ENCODE peak calls at places on chromosomes 13 and 19, in four cellular contexts. One of them, this sample, is unnamed.

GRCh38 chr19:852136-853013 is at the start of gene ELANE:
- DNase-seq in Karpas-422: no peak
- DNase-seq in uterus: no peak
- DNase-seq in astrocyte: no peak
- DNase-seq in this sample: no peak

GRCh38 chr13:94224670-94225069 is 254.8 kb downstream of the DCT start:
- DNase-seq in astrocyte: no peak
- DNase-seq in uterus: no peak
- DNase-seq in Karpas-422: peak; percentile 12
- DNase-seq in this sample: no peak

GRCh38 chr19:54481326-54481930 is 8.3 kb upstream of the CDC42EP5 start:
- DNase-seq in astrocyte: no peak
- DNase-seq in Karpas-422: peak; percentile 83
- DNase-seq in uterus: no peak
- DNase-seq in this sample: peak; percentile 40

GRCh38 chr13:28564030-28564429 is 69.1 kb upstream of the FLT1 start:
- DNase-seq in uterus: no peak
- DNase-seq in astrocyte: no peak
- DNase-seq in Karpas-422: no peak
- DNase-seq in this sample: no peak

GRCh38 chr13:95083758-95084157 is 217.5 kb downstream of the ABCC4 start:
- DNase-seq in Karpas-422: no peak
- DNase-seq in uterus: no peak
- DNase-seq in astrocyte: peak; percentile 74
- DNase-seq in this sample: peak; percentile 89

GRCh38 chr19:28466107-28467045 is 746.6 kb downstream of the UQCRFS1 start:
- DNase-seq in astrocyte: peak; percentile 20
- DNase-seq in Karpas-422: peak; percentile 80
- DNase-seq in uterus: no peak
- DNase-seq in this sample: peak; percentile 7

GRCh38 chr13:106619688-106620555 is 52.0 kb upstream of the ARGLU1 start:
- DNase-seq in astrocyte: peak; percentile 45
- DNase-seq in uterus: no peak
- DNase-seq in Karpas-422: peak; percentile 83
- DNase-seq in this sample: peak; percentile 72

GRCh38 chr19:17748884-17749638 is 2.2 kb upstream of the FCHO1 start:
- DNase-seq in astrocyte: no peak
- DNase-seq in uterus: no peak
- DNase-seq in Karpas-422: no peak
- DNase-seq in this sample: no peak

GRCh38 chr19:46009530-46010510 is 13.0 kb downstream of the PGLYRP1 start:
- DNase-seq in astrocyte: peak; percentile 37
- DNase-seq in Karpas-422: peak; percentile 86
- DNase-seq in uterus: peak; percentile 60
- DNase-seq in this sample: peak; percentile 68

GRCh38 chr19:10604460-10604980 is 17.4 kb upstream of the AP1M2 start:
- DNase-seq in astrocyte: no peak
- DNase-seq in uterus: no peak
- DNase-seq in Karpas-422: peak; percentile 84
- DNase-seq in this sample: no peak

GRCh38 chr13:83941669-83942335 is 59.5 kb upstream of the SLITRK1 start:
- DNase-seq in Karpas-422: no peak
- DNase-seq in uterus: no peak
- DNase-seq in astrocyte: no peak
- DNase-seq in this sample: no peak

GRCh38 chr13:40060318-40061007 is 405.0 kb downstream of the COG6 start:
- DNase-seq in Karpas-422: peak; percentile 52
- DNase-seq in astrocyte: peak; percentile 93
- DNase-seq in uterus: peak; percentile 82
- DNase-seq in this sample: peak; percentile 96

GRCh38 chr19:52138614-52139290 is 986 bp downstream of the ZNF616 start:
- DNase-seq in Karpas-422: peak; percentile 86
- DNase-seq in astrocyte: peak; percentile 16
- DNase-seq in uterus: peak; percentile 16
- DNase-seq in this sample: peak; percentile 20

GRCh38 chr13:76828316-76828741 is 57.9 kb downstream of the KCTD12 start:
- DNase-seq in Karpas-422: no peak
- DNase-seq in astrocyte: no peak
- DNase-seq in uterus: no peak
- DNase-seq in this sample: peak; percentile 34

GRCh38 chr19:1068111-1069001 is 1.4 kb downstream of the ARHGAP45 start:
- DNase-seq in uterus: no peak
- DNase-seq in Karpas-422: peak; percentile 69
- DNase-seq in astrocyte: no peak
- DNase-seq in this sample: no peak

GRCh38 chr13:92804346-92804745 is 422.3 kb upstream of the GPC6 start:
- DNase-seq in uterus: no peak
- DNase-seq in Karpas-422: no peak
- DNase-seq in astrocyte: peak; percentile 80
- DNase-seq in this sample: peak; percentile 21

GRCh38 chr19:49684983-49685553 is 4.3 kb upstream of the ADM5 start:
- DNase-seq in Karpas-422: no peak
- DNase-seq in uterus: no peak
- DNase-seq in astrocyte: no peak
- DNase-seq in this sample: no peak

GRCh38 chr13:94390881-94391280 is 88.6 kb downstream of the DCT start:
- DNase-seq in Karpas-422: no peak
- DNase-seq in astrocyte: peak; percentile 71
- DNase-seq in uterus: no peak
- DNase-seq in this sample: no peak

GRCh38 chr19:48353682-48354081 is 10.1 kb downstream of the TMEM143 start:
- DNase-seq in uterus: no peak
- DNase-seq in astrocyte: no peak
- DNase-seq in Karpas-422: no peak
- DNase-seq in this sample: no peak

GRCh38 chr13:37791699-37792098 is 77.9 kb downstream of the TRPC4 start:
- DNase-seq in Karpas-422: no peak
- DNase-seq in uterus: no peak
- DNase-seq in astrocyte: peak; percentile 63
- DNase-seq in this sample: peak; percentile 21

GRCh38 chr19:36051637-36052036 is 2.4 kb downstream of the THAP8 start:
- DNase-seq in astrocyte: no peak
- DNase-seq in uterus: no peak
- DNase-seq in Karpas-422: peak; percentile 70
- DNase-seq in this sample: no peak

GRCh38 chr13:49731766-49732165 is 40.5 kb upstream of the EBPL start:
- DNase-seq in uterus: no peak
- DNase-seq in astrocyte: peak; percentile 78
- DNase-seq in Karpas-422: no peak
- DNase-seq in this sample: peak; percentile 85

GRCh38 chr19:1884291-1884718 is 991 bp downstream of the ABHD17A start:
- DNase-seq in Karpas-422: peak; percentile 61
- DNase-seq in astrocyte: no peak
- DNase-seq in uterus: no peak
- DNase-seq in this sample: no peak

GRCh38 chr13:104984296-104984818 is 1551.1 kb downstream of the EFNB2 start:
- DNase-seq in Karpas-422: no peak
- DNase-seq in uterus: no peak
- DNase-seq in astrocyte: peak; percentile 71
- DNase-seq in this sample: peak; percentile 84

GRCh38 chr19:495440-496332 is 600 bp upstream of the MADCAM1 start:
- DNase-seq in Karpas-422: no peak
- DNase-seq in uterus: no peak
- DNase-seq in astrocyte: peak; percentile 18
- DNase-seq in this sample: no peak

GRCh38 chr19:38905186-38905539 is 5.4 kb downstream of the NFKBIB start:
- DNase-seq in uterus: no peak
- DNase-seq in astrocyte: no peak
- DNase-seq in Karpas-422: no peak
- DNase-seq in this sample: no peak

GRCh38 chr19:33438016-33438671 is 64.6 kb downstream of the CEBPG start:
- DNase-seq in Karpas-422: no peak
- DNase-seq in uterus: no peak
- DNase-seq in astrocyte: peak; percentile 13
- DNase-seq in this sample: no peak

This sample was measured in iris pigment epithelial cell.